ENCODE peak calls at places on chromosomes 5 and 9, in four cellular contexts. One of them, this sample, is unnamed.
A peak's percentile ranks its signal among the peaks of the same experiment; 100 is the strongest.

GRCh38 chr5:142474426-142474825 is 149.6 kb upstream of the SPRY4 start:
- DNase-seq in tibial artery: no peak
- DNase-seq in ascending aorta: no peak
- DNase-seq in choroid plexus epithelial cell: peak; percentile 37
- DNase-seq in this sample: no peak

GRCh38 chr9:119003218-119003617 is 366.0 kb downstream of the BRINP1 start:
- DNase-seq in tibial artery: no peak
- DNase-seq in ascending aorta: no peak
- DNase-seq in choroid plexus epithelial cell: no peak
- DNase-seq in this sample: peak; percentile 24

GRCh38 chr5:32096891-32097592 is 77.1 kb downstream of the GOLPH3 start:
- DNase-seq in tibial artery: no peak
- DNase-seq in ascending aorta: no peak
- DNase-seq in choroid plexus epithelial cell: no peak
- DNase-seq in this sample: no peak

GRCh38 chr5:96252596-96252995 is 180.5 kb downstream of the PCSK1 start:
- DNase-seq in tibial artery: no peak
- DNase-seq in ascending aorta: no peak
- DNase-seq in choroid plexus epithelial cell: no peak
- DNase-seq in this sample: no peak

GRCh38 chr9:119701651-119702050 is 332.4 kb upstream of the BRINP1 start:
- DNase-seq in tibial artery: no peak
- DNase-seq in ascending aorta: no peak
- DNase-seq in choroid plexus epithelial cell: no peak
- DNase-seq in this sample: no peak

GRCh38 chr9:121984726-121985402 is 108.2 kb downstream of the TTLL11 start:
- DNase-seq in tibial artery: peak; percentile 66
- DNase-seq in ascending aorta: no peak
- DNase-seq in choroid plexus epithelial cell: peak; percentile 90
- DNase-seq in this sample: peak; percentile 76

GRCh38 chr5:38835887-38836286 is 9.9 kb upstream of the OSMR start:
- DNase-seq in tibial artery: no peak
- DNase-seq in ascending aorta: no peak
- DNase-seq in choroid plexus epithelial cell: peak; percentile 84
- DNase-seq in this sample: no peak

GRCh38 chr5:68288756-68289134 is 73.2 kb downstream of the PIK3R1 start:
- DNase-seq in tibial artery: peak; percentile 69
- DNase-seq in ascending aorta: no peak
- DNase-seq in choroid plexus epithelial cell: no peak
- DNase-seq in this sample: no peak

GRCh38 chr5:32143991-32144636 is 30.0 kb downstream of the GOLPH3 start:
- DNase-seq in tibial artery: no peak
- DNase-seq in ascending aorta: no peak
- DNase-seq in choroid plexus epithelial cell: no peak
- DNase-seq in this sample: no peak

GRCh38 chr5:96896806-96897205 is 20.5 kb downstream of the ERAP2 start:
- DNase-seq in tibial artery: no peak
- DNase-seq in ascending aorta: no peak
- DNase-seq in choroid plexus epithelial cell: no peak
- DNase-seq in this sample: no peak

GRCh38 chr9:68780735-68781134 is 75.7 kb downstream of the PIP5K1B start:
- DNase-seq in tibial artery: no peak
- DNase-seq in ascending aorta: no peak
- DNase-seq in choroid plexus epithelial cell: peak; percentile 25
- DNase-seq in this sample: no peak

GRCh38 chr5:1180096-1180495 is 21.3 kb upstream of the SLC6A19 start:
- DNase-seq in tibial artery: no peak
- DNase-seq in ascending aorta: no peak
- DNase-seq in choroid plexus epithelial cell: no peak
- DNase-seq in this sample: no peak

GRCh38 chr5:65742565-65743231 is 20.7 kb downstream of the NLN start:
- DNase-seq in tibial artery: no peak
- DNase-seq in ascending aorta: no peak
- DNase-seq in choroid plexus epithelial cell: peak; percentile 85
- DNase-seq in this sample: peak; percentile 58

GRCh38 chr5:66302344-66302743 is 158.2 kb downstream of the SREK1 start:
- DNase-seq in tibial artery: no peak
- DNase-seq in ascending aorta: no peak
- DNase-seq in choroid plexus epithelial cell: no peak
- DNase-seq in this sample: no peak

GRCh38 chr5:168288349-168289245 is 2.8 kb upstream of the WWC1 start:
- DNase-seq in tibial artery: no peak
- DNase-seq in ascending aorta: no peak
- DNase-seq in choroid plexus epithelial cell: no peak
- DNase-seq in this sample: no peak

GRCh38 chr9:38347946-38348345 is 44.6 kb upstream of the ALDH1B1 start:
- DNase-seq in tibial artery: no peak
- DNase-seq in ascending aorta: no peak
- DNase-seq in choroid plexus epithelial cell: no peak
- DNase-seq in this sample: no peak

GRCh38 chr5:176183321-176184074 is 54.7 kb upstream of the SIMC1 start:
- DNase-seq in tibial artery: no peak
- DNase-seq in ascending aorta: no peak
- DNase-seq in choroid plexus epithelial cell: no peak
- DNase-seq in this sample: no peak

GRCh38 chr9:82202808-82203207 is 214.2 kb downstream of the SPATA31D1 start:
- DNase-seq in tibial artery: no peak
- DNase-seq in ascending aorta: no peak
- DNase-seq in choroid plexus epithelial cell: peak; percentile 86
- DNase-seq in this sample: peak; percentile 39

GRCh38 chr9:15295761-15296405 is 11.1 kb downstream of the TTC39B start:
- DNase-seq in tibial artery: no peak
- DNase-seq in ascending aorta: no peak
- DNase-seq in choroid plexus epithelial cell: peak; percentile 70
- DNase-seq in this sample: no peak

GRCh38 chr5:90866333-90866732 is 307.7 kb downstream of the ADGRV1 start:
- DNase-seq in tibial artery: no peak
- DNase-seq in ascending aorta: no peak
- DNase-seq in choroid plexus epithelial cell: peak; percentile 62
- DNase-seq in this sample: peak; percentile 2

GRCh38 chr5:73232266-73233041 is 59.5 kb downstream of the TMEM174 start:
- DNase-seq in tibial artery: no peak
- DNase-seq in ascending aorta: no peak
- DNase-seq in choroid plexus epithelial cell: no peak
- DNase-seq in this sample: no peak

GRCh38 chr5:76943006-76943405 is 9.8 kb upstream of the CRHBP start:
- DNase-seq in tibial artery: no peak
- DNase-seq in ascending aorta: no peak
- DNase-seq in choroid plexus epithelial cell: no peak
- DNase-seq in this sample: no peak

GRCh38 chr5:1239514-1240251 is 14.5 kb downstream of the SLC6A18 start:
- DNase-seq in tibial artery: no peak
- DNase-seq in ascending aorta: no peak
- DNase-seq in choroid plexus epithelial cell: no peak
- DNase-seq in this sample: no peak

GRCh38 chr9:74950456-74950855 is 2.3 kb downstream of the C9orf40 start:
- DNase-seq in tibial artery: no peak
- DNase-seq in ascending aorta: no peak
- DNase-seq in choroid plexus epithelial cell: no peak
- DNase-seq in this sample: peak; percentile 46

GRCh38 chr5:34511915-34512314 is 144.2 kb upstream of the RAI14 start:
- DNase-seq in tibial artery: peak; percentile 76
- DNase-seq in ascending aorta: no peak
- DNase-seq in choroid plexus epithelial cell: peak; percentile 80
- DNase-seq in this sample: no peak

GRCh38 chr9:686381-686813 is 155.1 kb upstream of the DMRT1 start:
- DNase-seq in tibial artery: peak; percentile 76
- DNase-seq in ascending aorta: no peak
- DNase-seq in choroid plexus epithelial cell: no peak
- DNase-seq in this sample: no peak

GRCh38 chr5:145324101-145324500 is 511.0 kb downstream of the PRELID2 start:
- DNase-seq in tibial artery: no peak
- DNase-seq in ascending aorta: no peak
- DNase-seq in choroid plexus epithelial cell: no peak
- DNase-seq in this sample: no peak

GRCh38 chr5:79992891-79993290 is 1.8 kb upstream of the MTX3 start:
- DNase-seq in tibial artery: no peak
- DNase-seq in ascending aorta: no peak
- DNase-seq in choroid plexus epithelial cell: no peak
- DNase-seq in this sample: no peak

GRCh38 chr9:131651599-131651998 is 88.3 kb downstream of the RAPGEF1 start:
- DNase-seq in tibial artery: no peak
- DNase-seq in ascending aorta: no peak
- DNase-seq in choroid plexus epithelial cell: peak; percentile 77
- DNase-seq in this sample: no peak

GRCh38 chr9:20872340-20872977 is 159.0 kb downstream of the HACD4 start:
- DNase-seq in tibial artery: no peak
- DNase-seq in ascending aorta: no peak
- DNase-seq in choroid plexus epithelial cell: peak; percentile 94
- DNase-seq in this sample: peak; percentile 76

GRCh38 chr5:123809594-123810172 is 297.7 kb downstream of the CSNK1G3 start:
- DNase-seq in tibial artery: no peak
- DNase-seq in ascending aorta: no peak
- DNase-seq in choroid plexus epithelial cell: no peak
- DNase-seq in this sample: no peak

GRCh38 chr5:147567917-147568598 is 58.2 kb upstream of the DPYSL3 start:
- DNase-seq in tibial artery: no peak
- DNase-seq in ascending aorta: no peak
- DNase-seq in choroid plexus epithelial cell: peak; percentile 78
- DNase-seq in this sample: no peak

GRCh38 chr9:34496149-34496712 is 26.6 kb downstream of the ENHO start:
- DNase-seq in tibial artery: no peak
- DNase-seq in ascending aorta: no peak
- DNase-seq in choroid plexus epithelial cell: no peak
- DNase-seq in this sample: no peak

GRCh38 chr5:23024470-23024869 is 171.3 kb upstream of the CDH12 start:
- DNase-seq in tibial artery: no peak
- DNase-seq in ascending aorta: no peak
- DNase-seq in choroid plexus epithelial cell: no peak
- DNase-seq in this sample: no peak

GRCh38 chr5:92841604-92842155 is 739.3 kb downstream of the NR2F1-AS1 start:
- DNase-seq in tibial artery: no peak
- DNase-seq in ascending aorta: no peak
- DNase-seq in choroid plexus epithelial cell: no peak
- DNase-seq in this sample: no peak

GRCh38 chr5:34447424-34447823 is 208.7 kb upstream of the RAI14 start:
- DNase-seq in tibial artery: no peak
- DNase-seq in ascending aorta: no peak
- DNase-seq in choroid plexus epithelial cell: no peak
- DNase-seq in this sample: no peak

GRCh38 chr9:93378276-93378675 is 73.2 kb upstream of the FAM120A start:
- DNase-seq in tibial artery: no peak
- DNase-seq in ascending aorta: no peak
- DNase-seq in choroid plexus epithelial cell: no peak
- DNase-seq in this sample: no peak

GRCh38 chr9:93380410-93381060 is 71.0 kb upstream of the FAM120A start:
- DNase-seq in tibial artery: no peak
- DNase-seq in ascending aorta: no peak
- DNase-seq in choroid plexus epithelial cell: peak; percentile 13
- DNase-seq in this sample: no peak

DNA sequence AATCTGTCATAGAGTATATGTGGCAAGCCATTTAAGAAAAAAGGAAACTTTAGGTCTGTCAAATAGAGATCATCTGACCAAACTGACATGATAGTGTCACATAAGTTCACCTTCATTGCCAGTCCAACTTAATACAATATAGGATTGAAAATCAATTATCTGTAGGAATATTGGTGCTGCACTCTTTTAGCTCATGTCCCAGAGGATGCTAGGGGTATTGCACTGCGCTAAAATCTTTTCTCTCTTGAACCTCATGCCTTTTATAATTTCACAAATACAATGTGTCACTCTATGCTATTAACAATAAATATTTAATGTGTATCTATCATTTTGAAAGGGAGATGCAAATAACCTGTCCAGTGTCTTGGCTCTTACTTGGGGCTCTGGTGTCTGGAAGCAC is 72.4 kb upstream of the FAM120A start:
- DNase-seq in tibial artery: no peak
- DNase-seq in ascending aorta: no peak
- DNase-seq in choroid plexus epithelial cell: peak; percentile 4
- DNase-seq in this sample: no peak
- TF ChIP-seq CTCF in tibial artery: no peak
- TF ChIP-seq CTCF in ascending aorta: no peak
- TF ChIP-seq CTCF in choroid plexus epithelial cell: peak; percentile 44
- TF ChIP-seq CTCF in this sample: peak; percentile 14

GRCh38 chr9:95570646-95571045 is 53.9 kb upstream of the PTCH1 start:
- DNase-seq in tibial artery: no peak
- DNase-seq in ascending aorta: no peak
- DNase-seq in choroid plexus epithelial cell: peak; percentile 20
- DNase-seq in this sample: no peak

GRCh38 chr9:95572370-95573151 is 55.8 kb upstream of the PTCH1 start:
- DNase-seq in tibial artery: no peak
- DNase-seq in ascending aorta: no peak
- DNase-seq in choroid plexus epithelial cell: no peak
- DNase-seq in this sample: peak; percentile 45

GRCh38 chr9:95573463-95573862 is 56.7 kb upstream of the PTCH1 start:
- DNase-seq in tibial artery: no peak
- DNase-seq in ascending aorta: no peak
- DNase-seq in choroid plexus epithelial cell: no peak
- DNase-seq in this sample: no peak

GRCh38 chr9:95574176-95574575 is 57.4 kb upstream of the PTCH1 start:
- DNase-seq in tibial artery: no peak
- DNase-seq in ascending aorta: no peak
- DNase-seq in choroid plexus epithelial cell: no peak
- DNase-seq in this sample: no peak

GRCh38 chr9:95570150-95570549 is 53.4 kb upstream of the PTCH1 start:
- DNase-seq in tibial artery: no peak
- DNase-seq in ascending aorta: no peak
- DNase-seq in choroid plexus epithelial cell: peak; percentile 43
- DNase-seq in this sample: no peak
- H3K4me3 ChIP-seq in tibial artery: peak overlapping the region; percentile 26
- H3K4me3 ChIP-seq in ascending aorta: peak overlapping the region; percentile 61
- H3K4me3 ChIP-seq in choroid plexus epithelial cell: peak overlapping the region; percentile 43
- H3K4me3 ChIP-seq in this sample: peak overlapping the region; percentile 41

GRCh38 chr5:115842089-115842881 is 550 bp downstream of the AP3S1 start:
- DNase-seq in tibial artery: no peak
- DNase-seq in ascending aorta: no peak
- DNase-seq in choroid plexus epithelial cell: no peak
- DNase-seq in this sample: no peak
- TF ChIP-seq CTCF in tibial artery: no peak
- TF ChIP-seq CTCF in ascending aorta: peak; percentile 33
- TF ChIP-seq CTCF in choroid plexus epithelial cell: no peak
- TF ChIP-seq CTCF in this sample: peak; percentile 5

GRCh38 chr5:130580264-130580663 is 584.8 kb downstream of the HINT1 start:
- DNase-seq in tibial artery: no peak
- DNase-seq in ascending aorta: no peak
- DNase-seq in choroid plexus epithelial cell: no peak
- DNase-seq in this sample: no peak

DNA sequence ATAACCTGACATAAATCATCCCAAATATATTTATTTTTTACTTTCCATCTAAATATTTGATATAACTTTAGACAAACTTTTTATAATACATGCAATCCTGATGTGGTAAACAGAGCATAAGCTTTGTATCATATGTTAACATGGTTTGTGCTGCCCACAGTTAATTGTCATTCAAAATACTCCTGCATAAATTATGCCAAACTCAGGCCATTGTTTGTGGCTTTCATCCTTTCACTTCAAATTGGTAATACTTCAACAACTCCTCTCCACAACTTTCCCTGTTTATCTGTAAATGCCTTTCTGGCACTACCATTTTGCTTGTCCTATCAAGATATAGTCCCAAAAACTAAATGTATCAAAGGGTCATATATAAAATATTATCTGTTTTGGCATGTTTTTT is 586.7 kb downstream of the HINT1 start:
- DNase-seq in tibial artery: no peak
- DNase-seq in ascending aorta: no peak
- DNase-seq in choroid plexus epithelial cell: no peak
- DNase-seq in this sample: no peak
- H3K4me3 ChIP-seq in tibial artery: no peak overlapping the region
- H3K4me3 ChIP-seq in ascending aorta: no peak overlapping the region
- H3K4me3 ChIP-seq in choroid plexus epithelial cell: no peak overlapping the region
- H3K4me3 ChIP-seq in this sample: no peak overlapping the region

This sample was measured in AG09309.